ENCODE peak calls at places on chromosome 18, in ten cellular contexts. One of them, this sample, is unnamed.

GRCh38 chr18:70288171-70288850 is 534 bp upstream of the SOCS6 start:
- DNase-seq in IMR-90: peak; percentile 39
- DNase-seq in uterus: peak; percentile 44
- DNase-seq in stomach: peak; percentile 53
- DNase-seq in K562: no peak
- DNase-seq in tibial nerve: no peak
- DNase-seq in HepG2: peak; percentile 35
- DNase-seq in sigmoid colon: peak; percentile 78
- DNase-seq in body of pancreas: peak; percentile 39
- DNase-seq in transverse colon: peak; percentile 58
- DNase-seq in this sample: peak; percentile 52

GRCh38 chr18:50656841-50657470 is 97.1 kb downstream of the MAPK4 start:
- DNase-seq in IMR-90: no peak
- DNase-seq in uterus: no peak
- DNase-seq in stomach: no peak
- DNase-seq in K562: no peak
- DNase-seq in tibial nerve: no peak
- DNase-seq in HepG2: no peak
- DNase-seq in sigmoid colon: no peak
- DNase-seq in body of pancreas: no peak
- DNase-seq in transverse colon: no peak
- DNase-seq in this sample: no peak

GRCh38 chr18:24968233-24968775 is 383.7 kb downstream of the ZNF521 start:
- DNase-seq in IMR-90: peak; percentile 43
- DNase-seq in uterus: no peak
- DNase-seq in stomach: no peak
- DNase-seq in K562: no peak
- DNase-seq in tibial nerve: no peak
- DNase-seq in HepG2: no peak
- DNase-seq in sigmoid colon: no peak
- DNase-seq in body of pancreas: no peak
- DNase-seq in transverse colon: no peak
- DNase-seq in this sample: no peak

GRCh38 chr18:49651033-49651432 is 89.2 kb downstream of the LIPG start:
- DNase-seq in IMR-90: no peak
- DNase-seq in uterus: no peak
- DNase-seq in stomach: peak; percentile 11
- DNase-seq in K562: no peak
- DNase-seq in tibial nerve: no peak
- DNase-seq in HepG2: no peak
- DNase-seq in sigmoid colon: no peak
- DNase-seq in body of pancreas: no peak
- DNase-seq in transverse colon: no peak
- DNase-seq in this sample: no peak

GRCh38 chr18:23719634-23720201 is 30.5 kb downstream of the LAMA3 start:
- DNase-seq in IMR-90: peak; percentile 98
- DNase-seq in uterus: peak; percentile 57
- DNase-seq in stomach: no peak
- DNase-seq in K562: peak; percentile 64
- DNase-seq in tibial nerve: no peak
- DNase-seq in HepG2: peak; percentile 49
- DNase-seq in sigmoid colon: no peak
- DNase-seq in body of pancreas: peak; percentile 20
- DNase-seq in transverse colon: no peak
- DNase-seq in this sample: no peak

GRCh38 chr18:37453754-37454153 is 111.8 kb downstream of the CELF4 start:
- DNase-seq in IMR-90: no peak
- DNase-seq in uterus: peak; percentile 28
- DNase-seq in stomach: no peak
- DNase-seq in K562: no peak
- DNase-seq in tibial nerve: no peak
- DNase-seq in HepG2: no peak
- DNase-seq in sigmoid colon: no peak
- DNase-seq in body of pancreas: no peak
- DNase-seq in transverse colon: no peak
- DNase-seq in this sample: no peak

GRCh38 chr18:11751305-11752115 is 62.4 kb downstream of the GNAL start:
- DNase-seq in IMR-90: no peak
- DNase-seq in uterus: no peak
- DNase-seq in stomach: no peak
- DNase-seq in K562: no peak
- DNase-seq in tibial nerve: no peak
- DNase-seq in HepG2: no peak
- DNase-seq in sigmoid colon: no peak
- DNase-seq in body of pancreas: no peak
- DNase-seq in transverse colon: no peak
- DNase-seq in this sample: no peak

GRCh38 chr18:69402219-69402989 is 1.7 kb downstream of the DOK6 start:
- DNase-seq in IMR-90: no peak
- DNase-seq in uterus: no peak
- DNase-seq in stomach: no peak
- DNase-seq in K562: no peak
- DNase-seq in tibial nerve: no peak
- DNase-seq in HepG2: peak; percentile 7
- DNase-seq in sigmoid colon: peak; percentile 51
- DNase-seq in body of pancreas: no peak
- DNase-seq in transverse colon: no peak
- DNase-seq in this sample: peak; percentile 6

GRCh38 chr18:11246466-11246865 is 97.1 kb upstream of the PIEZO2 start:
- DNase-seq in IMR-90: peak; percentile 33
- DNase-seq in uterus: no peak
- DNase-seq in stomach: no peak
- DNase-seq in K562: no peak
- DNase-seq in tibial nerve: no peak
- DNase-seq in HepG2: no peak
- DNase-seq in sigmoid colon: no peak
- DNase-seq in body of pancreas: no peak
- DNase-seq in transverse colon: no peak
- DNase-seq in this sample: no peak

GRCh38 chr18:3653859-3654441 is 204.0 kb downstream of the TGIF1 start:
- DNase-seq in IMR-90: no peak
- DNase-seq in uterus: no peak
- DNase-seq in stomach: no peak
- DNase-seq in K562: peak; percentile 40
- DNase-seq in tibial nerve: no peak
- DNase-seq in HepG2: no peak
- DNase-seq in sigmoid colon: no peak
- DNase-seq in body of pancreas: no peak
- DNase-seq in transverse colon: no peak
- DNase-seq in this sample: no peak

GRCh38 chr18:5518899-5519371 is 24.9 kb downstream of the EPB41L3 start:
- DNase-seq in IMR-90: peak; percentile 71
- DNase-seq in uterus: no peak
- DNase-seq in stomach: no peak
- DNase-seq in K562: no peak
- DNase-seq in tibial nerve: no peak
- DNase-seq in HepG2: no peak
- DNase-seq in sigmoid colon: no peak
- DNase-seq in body of pancreas: no peak
- DNase-seq in transverse colon: no peak
- DNase-seq in this sample: no peak

GRCh38 chr18:78713726-78714125 is 265.9 kb upstream of the SALL3 start:
- DNase-seq in IMR-90: no peak
- DNase-seq in uterus: no peak
- DNase-seq in stomach: no peak
- DNase-seq in K562: no peak
- DNase-seq in tibial nerve: no peak
- DNase-seq in HepG2: no peak
- DNase-seq in sigmoid colon: no peak
- DNase-seq in body of pancreas: no peak
- DNase-seq in transverse colon: no peak
- DNase-seq in this sample: no peak

DNA sequence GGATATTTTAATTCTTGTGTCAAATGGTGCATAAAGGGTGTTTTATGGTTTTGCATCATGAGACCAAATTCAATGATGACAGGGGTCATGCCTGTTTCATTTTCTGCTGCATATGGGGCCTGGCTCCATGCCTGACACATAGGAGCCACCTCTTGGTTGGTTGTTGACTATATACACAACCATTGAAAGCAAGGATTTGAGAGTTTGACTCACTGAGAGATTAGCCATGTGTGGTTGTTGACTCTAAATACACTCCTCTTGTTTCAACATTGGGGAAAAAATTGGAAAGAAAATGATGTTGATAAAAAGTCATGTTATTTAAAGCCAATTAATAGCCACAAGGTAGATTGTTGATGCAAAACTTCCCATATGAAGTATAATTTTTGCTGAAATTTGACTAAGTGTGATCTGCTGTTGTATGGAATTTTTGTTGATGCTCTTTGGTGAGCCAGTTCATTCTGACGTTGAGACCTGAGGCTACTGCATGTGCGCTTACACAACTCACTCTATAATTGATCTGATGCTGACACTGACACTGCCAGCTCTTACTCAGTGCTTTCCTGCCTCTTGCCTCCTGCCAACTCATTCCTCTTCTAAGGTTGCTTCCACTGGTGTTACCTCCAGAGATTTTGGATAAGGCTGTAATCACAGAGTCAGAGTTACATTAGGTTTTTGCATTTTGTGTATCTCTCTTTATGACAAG is 446.2 kb upstream of the SLC14A2 start:
- DNase-seq in IMR-90: peak; percentile 73
- DNase-seq in uterus: no peak
- DNase-seq in stomach: no peak
- DNase-seq in K562: no peak
- DNase-seq in tibial nerve: no peak
- DNase-seq in HepG2: no peak
- DNase-seq in sigmoid colon: no peak
- DNase-seq in body of pancreas: peak; percentile 18
- DNase-seq in transverse colon: no peak
- DNase-seq in this sample: no peak
- H3K27ac ChIP-seq in IMR-90: peak overlapping the region; percentile 43
- H3K27ac ChIP-seq in uterus: no peak overlapping the region
- H3K27ac ChIP-seq in stomach: no peak overlapping the region
- H3K27ac ChIP-seq in K562: no peak overlapping the region
- H3K27ac ChIP-seq in tibial nerve: peak overlapping the region; percentile 30
- H3K27ac ChIP-seq in HepG2: no peak overlapping the region
- H3K27ac ChIP-seq in sigmoid colon: no peak overlapping the region
- H3K27ac ChIP-seq in body of pancreas: no peak overlapping the region
- H3K27ac ChIP-seq in transverse colon: no peak overlapping the region
- H3K27ac ChIP-seq in this sample: no peak overlapping the region

GRCh38 chr18:54209471-54210180 is 14.8 kb downstream of the MBD2 start:
- DNase-seq in IMR-90: peak; percentile 15
- DNase-seq in uterus: no peak
- DNase-seq in stomach: no peak
- DNase-seq in K562: no peak
- DNase-seq in tibial nerve: no peak
- DNase-seq in HepG2: no peak
- DNase-seq in sigmoid colon: no peak
- DNase-seq in body of pancreas: no peak
- DNase-seq in transverse colon: no peak
- DNase-seq in this sample: no peak
- TF ChIP-seq POLR2A in IMR-90: no peak
- TF ChIP-seq POLR2A in uterus: no peak
- TF ChIP-seq POLR2A in stomach: no peak
- TF ChIP-seq POLR2A in K562: no peak
- TF ChIP-seq POLR2A in tibial nerve: no peak
- TF ChIP-seq POLR2A in HepG2: no peak
- TF ChIP-seq POLR2A in sigmoid colon: no peak
- TF ChIP-seq POLR2A in body of pancreas: no peak
- TF ChIP-seq POLR2A in transverse colon: no peak
- TF ChIP-seq POLR2A in this sample: no peak

GRCh38 chr18:55863876-55864275 is 275.9 kb upstream of the TCF4 start:
- DNase-seq in IMR-90: peak; percentile 40
- DNase-seq in uterus: no peak
- DNase-seq in stomach: no peak
- DNase-seq in K562: no peak
- DNase-seq in tibial nerve: no peak
- DNase-seq in HepG2: no peak
- DNase-seq in sigmoid colon: peak; percentile 64
- DNase-seq in body of pancreas: no peak
- DNase-seq in transverse colon: no peak
- DNase-seq in this sample: peak; percentile 40

GRCh38 chr18:55859116-55859515 is 271.1 kb upstream of the TCF4 start:
- DNase-seq in IMR-90: no peak
- DNase-seq in uterus: no peak
- DNase-seq in stomach: no peak
- DNase-seq in K562: no peak
- DNase-seq in tibial nerve: no peak
- DNase-seq in HepG2: no peak
- DNase-seq in sigmoid colon: no peak
- DNase-seq in body of pancreas: no peak
- DNase-seq in transverse colon: no peak
- DNase-seq in this sample: no peak

GRCh38 chr18:55861266-55861665 is 273.3 kb upstream of the TCF4 start:
- DNase-seq in IMR-90: peak; percentile 60
- DNase-seq in uterus: no peak
- DNase-seq in stomach: no peak
- DNase-seq in K562: no peak
- DNase-seq in tibial nerve: no peak
- DNase-seq in HepG2: no peak
- DNase-seq in sigmoid colon: no peak
- DNase-seq in body of pancreas: no peak
- DNase-seq in transverse colon: no peak
- DNase-seq in this sample: no peak

GRCh38 chr18:55858661-55859111 is 270.7 kb upstream of the TCF4 start:
- DNase-seq in IMR-90: no peak
- DNase-seq in uterus: no peak
- DNase-seq in stomach: no peak
- DNase-seq in K562: no peak
- DNase-seq in tibial nerve: no peak
- DNase-seq in HepG2: no peak
- DNase-seq in sigmoid colon: no peak
- DNase-seq in body of pancreas: no peak
- DNase-seq in transverse colon: no peak
- DNase-seq in this sample: no peak

GRCh38 chr18:55862693-55863485 is 274.9 kb upstream of the TCF4 start:
- DNase-seq in IMR-90: no peak
- DNase-seq in uterus: no peak
- DNase-seq in stomach: no peak
- DNase-seq in K562: no peak
- DNase-seq in tibial nerve: no peak
- DNase-seq in HepG2: no peak
- DNase-seq in sigmoid colon: no peak
- DNase-seq in body of pancreas: no peak
- DNase-seq in transverse colon: no peak
- DNase-seq in this sample: no peak
- H3K27ac ChIP-seq in IMR-90: no peak overlapping the region
- H3K27ac ChIP-seq in uterus: peak overlapping the region; percentile 60
- H3K27ac ChIP-seq in stomach: no peak overlapping the region
- H3K27ac ChIP-seq in K562: no peak overlapping the region
- H3K27ac ChIP-seq in tibial nerve: no peak overlapping the region
- H3K27ac ChIP-seq in HepG2: no peak overlapping the region
- H3K27ac ChIP-seq in sigmoid colon: peak overlapping the region; percentile 43
- H3K27ac ChIP-seq in body of pancreas: no peak overlapping the region
- H3K27ac ChIP-seq in transverse colon: peak overlapping the region; percentile 11
- H3K27ac ChIP-seq in this sample: peak overlapping the region; percentile 68

DNA sequence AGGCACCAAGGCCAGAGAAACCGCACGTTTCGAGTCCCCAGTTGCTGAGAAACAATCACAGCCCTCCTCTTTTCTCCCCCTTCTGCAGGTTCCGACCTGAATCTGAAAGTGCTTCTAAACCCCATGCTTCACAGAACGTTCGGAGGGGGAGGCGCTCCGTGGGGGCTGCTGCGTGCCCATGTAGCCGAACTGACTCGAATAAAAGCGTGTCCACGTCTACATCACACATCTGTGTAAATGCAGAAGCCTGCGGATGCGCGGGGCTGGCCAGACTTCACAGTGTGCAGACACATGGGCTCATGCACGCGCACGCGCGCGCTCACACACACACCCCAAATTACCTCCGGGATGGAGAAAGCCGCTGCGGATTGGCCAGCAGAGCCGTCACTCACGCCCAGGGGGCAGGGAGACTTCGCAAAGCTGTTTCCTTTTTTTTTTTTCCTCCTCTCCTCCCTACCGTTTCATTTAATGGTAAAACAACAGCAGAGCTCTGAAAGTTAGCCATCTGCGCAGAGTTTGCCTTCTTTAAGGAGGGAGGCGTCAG is 2.3 kb downstream of the ZNF516 start:
- DNase-seq in IMR-90: peak; percentile 99
- DNase-seq in uterus: peak; percentile 100
- DNase-seq in stomach: peak; percentile 99
- DNase-seq in K562: peak; percentile 87
- DNase-seq in tibial nerve: peak; percentile 100
- DNase-seq in HepG2: peak; percentile 95
- DNase-seq in sigmoid colon: peak; percentile 100
- DNase-seq in body of pancreas: peak; percentile 98
- DNase-seq in transverse colon: peak; percentile 99
- DNase-seq in this sample: peak; percentile 100
- TF ChIP-seq POLR2A in IMR-90: no peak
- TF ChIP-seq POLR2A in uterus: peak; percentile 55
- TF ChIP-seq POLR2A in stomach: no peak
- TF ChIP-seq POLR2A in K562: no peak
- TF ChIP-seq POLR2A in tibial nerve: peak; percentile 73
- TF ChIP-seq POLR2A in HepG2: peak; percentile 39
- TF ChIP-seq POLR2A in sigmoid colon: peak; percentile 25
- TF ChIP-seq POLR2A in body of pancreas: peak; percentile 61
- TF ChIP-seq POLR2A in transverse colon: peak; percentile 66
- TF ChIP-seq POLR2A in this sample: no peak